ENCODE peak calls at places on chromosomes 12 and 14, in four cellular contexts. K is substantia nigra; I is H54; N is activated naive CD8-positive, alpha-beta T cell treated with anti-CD3 and anti-CD28 coated beads, Interleukin-2, amount 50 U/mL, for 16 hours. T is an unnamed sample.

GRCh38 chr12:6684609-6685008 is 4.6 kb downstream of the ZNF384 start:
- DNase-seq in K (no peak), I (no peak), N (peak), T (no peak)

GRCh38 chr12:27246774-27247173 is 2.7 kb downstream of the STK38L start:
- DNase-seq in K (no peak), I (no peak), N (no peak), T (no peak)

GRCh38 chr14:58887931-58888330 is 250.2 kb downstream of the DACT1 start:
- DNase-seq in K (no peak), I (no peak), N (no peak), T (peak)

GRCh38 chr14:68404652-68405183 is 388.1 kb downstream of the ZFP36L1 start:
- DNase-seq in K (no peak), I (no peak), N (no peak), T (no peak)

GRCh38 chr12:30931222-30931621 is 4.7 kb downstream of the TSPAN11 start:
- DNase-seq in K (no peak), I (no peak), N (no peak), T (no peak)

GRCh38 chr12:52009081-52009751 is 2.5 kb downstream of the TAMALIN start:
- DNase-seq in K (no peak), I (no peak), N (no peak), T (no peak)

GRCh38 chr14:100402631-100403030 is 79.5 kb downstream of the SLC25A47 start:
- DNase-seq in K (no peak), I (no peak), N (no peak), T (peak)

GRCh38 chr12:47935196-47935595 is 28.2 kb upstream of the TMEM106C start:
- DNase-seq in K (no peak), I (no peak), N (no peak), T (no peak)

GRCh38 chr12:124567035-124567672 is at the start of gene NCOR2:
- DNase-seq in K (no peak), I (peak), N (peak), T (no peak)

GRCh38 chr14:90228478-90228877 is 27.9 kb upstream of the PSMC1 start:
- DNase-seq in K (no peak), I (no peak), N (no peak), T (no peak)

GRCh38 chr12:124919646-124920352 is 5.3 kb upstream of the UBC start:
- DNase-seq in K (no peak), I (no peak), N (no peak), T (no peak)

GRCh38 chr14:90649557-90650135 is 166.6 kb downstream of the TTC7B start:
- DNase-seq in K (no peak), I (no peak), N (no peak), T (no peak)

GRCh38 chr14:101480747-101481530 is 80.4 kb upstream of the DIO3 start:
- DNase-seq in K (no peak), I (peak), N (no peak), T (peak)

GRCh38 chr12:93002278-93003054 is 73.4 kb upstream of the EEA1 start:
- DNase-seq in K (no peak), I (no peak), N (no peak), T (peak)

GRCh38 chr12:50924439-50925341 is 27.7 kb upstream of the HIGD1C start:
- DNase-seq in K (peak), I (peak), N (no peak), T (peak)

GRCh38 chr14:102772781-102773570 is 4.3 kb upstream of the TRAF3 start:
- DNase-seq in K (no peak), I (no peak), N (no peak), T (no peak)

GRCh38 chr14:63039800-63040380 is 5.4 kb downstream of the KCNH5 start:
- DNase-seq in K (no peak), I (no peak), N (no peak), T (peak)

GRCh38 chr14:30464481-30464880 is 94.5 kb upstream of the G2E3 start:
- DNase-seq in K (no peak), I (no peak), N (no peak), T (no peak)

GRCh38 chr14:101875726-101876268 is 88.6 kb upstream of the DYNC1H1 start:
- DNase-seq in K (no peak), I (no peak), N (no peak), T (no peak)

GRCh38 chr14:69580009-69580577 is 5.4 kb upstream of the CCDC177 start:
- DNase-seq in K (peak), I (no peak), N (no peak), T (peak)

GRCh38 chr14:55316528-55316927 is 45.3 kb downstream of the FBXO34 start:
- DNase-seq in K (no peak), I (no peak), N (no peak), T (peak)

GRCh38 chr12:11652351-11653040 is 3.0 kb downstream of the ETV6 start:
- DNase-seq in K (peak), I (no peak), N (no peak), T (peak)

GRCh38 chr12:16243487-16244412 is 33.7 kb downstream of the SLC15A5 start:
- DNase-seq in K (no peak), I (no peak), N (no peak), T (no peak)

GRCh38 chr14:74531467-74531866 is 37.9 kb downstream of the ISCA2 start:
- DNase-seq in K (no peak), I (peak), N (no peak), T (no peak)

GRCh38 chr14:68951051-68951797 is 27.9 kb downstream of the ACTN1 start:
- DNase-seq in K (no peak), I (peak), N (no peak), T (peak)

GRCh38 chr14:88352299-88353097 is 29.4 kb upstream of the KCNK10 start:
- DNase-seq in K (peak), I (no peak), N (no peak), T (no peak)

GRCh38 chr12:89316705-89317139 is 35.6 kb downstream of the DUSP6 start:
- DNase-seq in K (no peak), I (no peak), N (no peak), T (no peak)

GRCh38 chr14:20760950-20761349 is 7.3 kb upstream of the EDDM3B start:
- DNase-seq in K (no peak), I (no peak), N (no peak), T (peak)

GRCh38 chr12:52380271-52380694 is 5.2 kb downstream of the KRT84 start:
- DNase-seq in K (peak), I (no peak), N (no peak), T (peak)

GRCh38 chr12:101670007-101670671 is 27.3 kb upstream of the CHPT1 start:
- DNase-seq in K (no peak), I (peak), N (no peak), T (no peak)

GRCh38 chr14:105292810-105293711 is 7.7 kb downstream of the BRF1 start:
- DNase-seq in K (no peak), I (no peak), N (no peak), T (no peak)

GRCh38 chr14:92352158-92352985 is 29.4 kb downstream of the SLC24A4 start:
- DNase-seq in K (no peak), I (peak), N (no peak), T (no peak)

GRCh38 chr12:4763549-4763948 is 43.3 kb downstream of the GALNT8 start:
- DNase-seq in K (no peak), I (no peak), N (no peak), T (no peak)

GRCh38 chr14:24674204-24674970 is 40.4 kb upstream of the GZMB start:
- DNase-seq in K (no peak), I (no peak), N (no peak), T (no peak)

GRCh38 chr14:24052656-24053547 is 1.1 kb downstream of the CARMIL3 start:
- DNase-seq in K (no peak), I (no peak), N (peak), T (no peak)

GRCh38 chr12:90622431-90622830 is 332.5 kb downstream of the CCER1 start:
- DNase-seq in K (no peak), I (no peak), N (no peak), T (no peak)

GRCh38 chr12:14959463-14959862 is 1.9 kb downstream of the ARHGDIB start:
- DNase-seq in K (no peak), I (no peak), N (no peak), T (no peak)

GRCh38 chr12:43903686-43904085 is 67.8 kb downstream of the TMEM117 start:
- DNase-seq in K (no peak), I (no peak), N (no peak), T (no peak)

GRCh38 chr14:42469637-42470426 is 863.2 kb downstream of the LRFN5 start:
- DNase-seq in K (no peak), I (peak), N (no peak), T (peak)